ENCODE peak calls at places on chromosomes 16 and 17, in nine cellular contexts. L is neural crest cell, V is A549, I is glutamatergic neuron, U is psoas muscle, O is IMR-90, E is neural progenitor cell, R is B cell, Q is ovary. X is an unnamed sample.

GRCh38 chr16:69031877-69032301 is 73.6 kb upstream of the HAS3 start:
- DNase-seq in L (no peak), V (peak; percentile 52), I (no peak), U (no peak), O (no peak), E (no peak), R (no peak), Q (no peak), X (no peak)

GRCh38 chr16:90046971-90047713 is 27.9 kb upstream of the DBNDD1 start:
- DNase-seq in L (peak; percentile 60), V (no peak), I (no peak), U (peak; percentile 60), O (peak; percentile 58), E (peak; percentile 94), R (no peak), Q (peak; percentile 96), X (no peak)

GRCh38 chr17:31392002-31392855 is 754 bp downstream of the RAB11FIP4 start:
- DNase-seq in L (no peak), V (no peak), I (no peak), U (no peak), O (no peak), E (peak; percentile 9), R (no peak), Q (no peak), X (no peak)

GRCh38 chr16:3983081-3983520 is 102.6 kb upstream of the CREBBP start:
- DNase-seq in L (peak; percentile 58), V (peak; percentile 81), I (peak; percentile 80), U (peak; percentile 68), O (peak; percentile 69), E (peak; percentile 94), R (no peak), Q (peak; percentile 77), X (peak; percentile 24)

GRCh38 chr16:21301168-21301894 is 23.2 kb upstream of the CRYM start:
- DNase-seq in L (peak; percentile 47), V (peak; percentile 93), I (peak; percentile 70), U (peak; percentile 63), O (peak; percentile 61), E (peak; percentile 75), R (peak; percentile 81), Q (peak; percentile 64), X (no peak)

GRCh38 chr16:66581246-66581952 is 2.1 kb downstream of the CMTM2 start:
- DNase-seq in L (no peak), V (no peak), I (no peak), U (no peak), O (peak; percentile 44), E (no peak), R (no peak), Q (no peak), X (no peak)

GRCh38 chr16:23571895-23572294 is 14.4 kb downstream of the UBFD1 start:
- DNase-seq in L (no peak), V (no peak), I (no peak), U (no peak), O (no peak), E (no peak), R (no peak), Q (no peak), X (no peak)

GRCh38 chr17:61408151-61409041 is 8.8 kb downstream of the TBX2 start:
- DNase-seq in L (no peak), V (no peak), I (peak; percentile 31), U (no peak), O (peak; percentile 55), E (peak; percentile 38), R (peak; percentile 41), Q (peak; percentile 36), X (no peak)

GRCh38 chr17:67511012-67511411 is 133.9 kb downstream of the PITPNC1 start:
- DNase-seq in L (no peak), V (no peak), I (no peak), U (no peak), O (no peak), E (no peak), R (no peak), Q (no peak), X (no peak)

GRCh38 chr17:37538991-37539659 is 49.4 kb downstream of the DUSP14 start:
- DNase-seq in L (no peak), V (no peak), I (no peak), U (no peak), O (no peak), E (no peak), R (no peak), Q (no peak), X (no peak)

GRCh38 chr16:84503751-84504395 is 586 bp downstream of the MEAK7 start:
- DNase-seq in L (no peak), V (peak; percentile 31), I (no peak), U (no peak), O (peak; percentile 55), E (peak; percentile 22), R (no peak), Q (no peak), X (no peak)

GRCh38 chr16:85902366-85903155 is 3.6 kb downstream of the IRF8 start:
- DNase-seq in L (no peak), V (no peak), I (no peak), U (no peak), O (no peak), E (peak; percentile 75), R (peak; percentile 83), Q (no peak), X (peak; percentile 13)

GRCh38 chr17:17225901-17226300 is 11.1 kb downstream of the FLCN start:
- DNase-seq in L (no peak), V (no peak), I (no peak), U (no peak), O (no peak), E (no peak), R (no peak), Q (no peak), X (no peak)

GRCh38 chr17:63358956-63359355 is 87.2 kb downstream of the CYB561 start:
- DNase-seq in L (no peak), V (no peak), I (no peak), U (no peak), O (no peak), E (no peak), R (no peak), Q (no peak), X (no peak)

GRCh38 chr17:8005357-8005756 is 2.9 kb downstream of the GUCY2D start:
- DNase-seq in L (no peak), V (no peak), I (no peak), U (no peak), O (no peak), E (no peak), R (no peak), Q (no peak), X (no peak)

GRCh38 chr17:9473716-9474115 is 101.9 kb downstream of the STX8 start:
- DNase-seq in L (no peak), V (peak; percentile 27), I (no peak), U (no peak), O (peak; percentile 49), E (no peak), R (no peak), Q (no peak), X (no peak)

GRCh38 chr17:4543557-4544026 is 11.6 kb downstream of the MYBBP1A start:
- DNase-seq in L (no peak), V (no peak), I (no peak), U (peak; percentile 14), O (no peak), E (no peak), R (no peak), Q (no peak), X (no peak)

GRCh38 chr16:57335361-57335760 is 23.2 kb upstream of the CCL22 start:
- DNase-seq in L (no peak), V (no peak), I (no peak), U (no peak), O (no peak), E (no peak), R (no peak), Q (no peak), X (no peak)

GRCh38 chr17:72424505-72425117 is 303.8 kb downstream of the SOX9 start:
- DNase-seq in L (no peak), V (no peak), I (no peak), U (no peak), O (no peak), E (no peak), R (no peak), Q (no peak), X (no peak)

GRCh38 chr16:74713325-74713724 is 12.7 kb upstream of the MLKL start:
- DNase-seq in L (no peak), V (no peak), I (no peak), U (no peak), O (no peak), E (no peak), R (no peak), Q (no peak), X (no peak)

DNA sequence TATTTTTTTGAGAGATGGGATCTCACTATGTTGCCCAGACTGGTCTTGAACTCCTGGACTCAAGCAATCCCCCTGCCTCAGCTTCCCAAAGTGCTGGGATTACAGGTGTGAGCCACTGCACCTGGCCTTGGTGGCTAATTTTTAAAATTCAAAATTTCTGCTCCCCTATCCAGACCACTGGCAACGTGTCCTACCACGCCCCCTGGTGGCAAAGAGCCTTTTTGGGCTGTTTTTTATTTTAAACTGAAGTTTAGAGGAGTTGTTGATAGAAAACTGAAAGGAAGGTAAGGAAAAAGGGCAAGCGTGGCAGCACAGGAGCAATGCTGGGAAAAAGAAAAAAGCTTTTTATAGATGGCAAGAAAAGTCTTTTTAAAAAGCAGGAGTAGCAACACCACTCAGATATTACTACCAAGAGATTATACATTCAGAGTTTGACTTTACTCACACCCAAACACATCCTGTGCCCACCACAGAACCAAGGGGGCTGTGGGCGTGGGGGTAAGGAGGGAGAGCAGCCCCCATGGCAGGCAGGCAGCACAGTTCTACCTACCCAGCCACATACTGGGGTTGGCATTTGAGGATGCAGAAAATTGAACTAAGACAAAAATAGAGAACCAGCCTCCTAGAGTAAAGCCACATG is 4.2 kb upstream of the MXRA7 start:
- DNase-seq in L (peak; percentile 82), V (peak; percentile 57), I (peak; percentile 83), U (peak; percentile 70), O (peak; percentile 59), E (peak; percentile 72), R (peak; percentile 64), Q (peak; percentile 86), X (peak; percentile 74)
- TF ChIP-seq CTCF in L (peak; percentile 89), V (peak; percentile 97), I (peak; percentile 91), U (peak; percentile 81), O (peak; percentile 77), E (peak; percentile 99), R (peak; percentile 91), Q (peak; percentile 75), X (peak; percentile 88)

GRCh38 chr17:39787743-39788484 is 50.2 kb downstream of the GRB7 start:
- DNase-seq in L (no peak), V (no peak), I (no peak), U (no peak), O (no peak), E (no peak), R (no peak), Q (no peak), X (no peak)
- TF ChIP-seq CTCF in L (no peak), V (no peak), I (no peak), U (no peak), O (no peak), E (no peak), R (no peak), Q (no peak), X (no peak)

GRCh38 chr16:87418216-87418615 is 26.1 kb downstream of the MAP1LC3B start:
- DNase-seq in L (no peak), V (no peak), I (no peak), U (no peak), O (no peak), E (no peak), R (no peak), Q (peak; percentile 27), X (no peak)
- TF ChIP-seq CTCF in L (no peak), V (no peak), I (no peak), U (no peak), O (no peak), E (no peak), R (no peak), Q (no peak), X (no peak)

GRCh38 chr17:56676807-56677206 is 83.3 kb downstream of the NOG start:
- DNase-seq in L (no peak), V (peak; percentile 18), I (no peak), U (no peak), O (no peak), E (no peak), R (no peak), Q (no peak), X (no peak)
- TF ChIP-seq CTCF in L (no peak), V (peak; percentile 7), I (no peak), U (peak; percentile 27), O (peak; percentile 25), E (no peak), R (no peak), Q (no peak), X (no peak)